ENCODE peak calls at places on chromosome 1, in five cellular contexts. C is A549, D is SK-N-SH, Y is IMR-90, V is K562. X is an unnamed sample.

GRCh38 chr1:54250670-54251069 is 50.7 kb downstream of the MRPL37 start:
- DNase-seq in C (no peak), D (no peak), Y (no peak), V (no peak), X (no peak)

GRCh38 chr1:67429011-67429527 is 1.1 kb downstream of the SERBP1 start:
- DNase-seq in C (no peak), D (peak; percentile 32), Y (no peak), V (peak; percentile 30), X (no peak)

GRCh38 chr1:58812926-58813325 is 29.1 kb upstream of the JUN start:
- DNase-seq in C (no peak), D (no peak), Y (no peak), V (no peak), X (no peak)

GRCh38 chr1:991895-992294 is 8.0 kb downstream of the HES4 start:
- DNase-seq in C (no peak), D (no peak), Y (no peak), V (no peak), X (no peak)

GRCh38 chr1:43872280-43872679 is 61.3 kb upstream of the ARTN start:
- DNase-seq in C (no peak), D (no peak), Y (no peak), V (no peak), X (no peak)

GRCh38 chr1:8495928-8496401 is 178.1 kb downstream of the SLC45A1 start:
- DNase-seq in C (peak; percentile 12), D (no peak), Y (peak; percentile 19), V (peak; percentile 21), X (no peak)

GRCh38 chr1:175154595-175155472 is 37.7 kb downstream of the KIAA0040 start:
- DNase-seq in C (peak; percentile 57), D (peak; percentile 62), Y (peak; percentile 35), V (peak; percentile 71), X (no peak)

GRCh38 chr1:147721711-147722110 is 38.7 kb downstream of the GJA5 start:
- DNase-seq in C (no peak), D (no peak), Y (no peak), V (no peak), X (no peak)

GRCh38 chr1:8409666-8410065 is 91.8 kb downstream of the SLC45A1 start:
- DNase-seq in C (no peak), D (no peak), Y (no peak), V (no peak), X (no peak)

GRCh38 chr1:81574365-81574764 is 226.4 kb upstream of the ADGRL2 start:
- DNase-seq in C (no peak), D (no peak), Y (no peak), V (no peak), X (no peak)

GRCh38 chr1:73821520-73821919 is 376.5 kb downstream of the LRRIQ3 start:
- DNase-seq in C (no peak), D (no peak), Y (no peak), V (no peak), X (no peak)

GRCh38 chr1:197811769-197812168 is 36.5 kb upstream of the DENND1B start:
- DNase-seq in C (no peak), D (no peak), Y (peak; percentile 28), V (no peak), X (no peak)

GRCh38 chr1:117535776-117536175 is 70.1 kb upstream of the TENT5C start:
- DNase-seq in C (no peak), D (no peak), Y (no peak), V (no peak), X (no peak)

GRCh38 chr1:26702680-26703038 is 6.8 kb downstream of the ARID1A start:
- DNase-seq in C (no peak), D (no peak), Y (no peak), V (no peak), X (no peak)

GRCh38 chr1:118788372-118788955 is 199.7 kb downstream of the TBX15 start:
- DNase-seq in C (no peak), D (no peak), Y (no peak), V (no peak), X (no peak)

GRCh38 chr1:118144777-118145176 is 40.3 kb downstream of the SPAG17 start:
- DNase-seq in C (no peak), D (no peak), Y (peak; percentile 1), V (no peak), X (no peak)

GRCh38 chr1:180241716-180242544 is 11.9 kb downstream of the LHX4 start:
- DNase-seq in C (no peak), D (no peak), Y (peak; percentile 31), V (peak; percentile 49), X (no peak)

DNA sequence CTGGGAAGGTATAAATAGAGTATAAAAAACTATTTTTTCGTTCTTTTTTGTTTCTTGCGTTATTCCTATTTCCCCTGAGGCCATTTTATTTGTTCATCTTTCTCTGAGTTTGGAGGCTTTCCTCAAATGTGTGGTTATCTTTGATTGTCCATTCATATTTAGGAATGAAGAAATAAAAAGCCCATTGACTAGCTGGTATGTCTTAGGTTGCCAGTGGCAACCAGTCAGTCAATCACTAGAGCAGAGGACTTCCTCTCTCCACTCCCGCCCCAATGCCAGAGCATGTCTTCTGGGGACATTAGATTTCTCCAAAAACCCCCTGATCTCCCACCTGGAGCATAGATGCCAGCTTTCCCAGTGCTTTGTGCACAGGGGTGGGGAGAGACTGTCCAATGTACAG is 20.7 kb upstream of the FOXE3 start:
- DNase-seq in C (no peak), D (no peak), Y (no peak), V (no peak), X (no peak)
- TF ChIP-seq RCOR1 in C (no peak), D (no peak), Y (no peak), V (no peak), X (no peak)

GRCh38 chr1:170535418-170535817 is 3.5 kb downstream of the GORAB start:
- DNase-seq in C (no peak), D (no peak), Y (no peak), V (no peak), X (no peak)

GRCh38 chr1:170531758-170532657 is at the start of gene GORAB:
- DNase-seq in C (peak; percentile 93), D (peak; percentile 86), Y (peak; percentile 97), V (peak; percentile 96), X (peak; percentile 82)

GRCh38 chr1:170534626-170535147 is 2.7 kb downstream of the GORAB start:
- DNase-seq in C (no peak), D (no peak), Y (no peak), V (no peak), X (no peak)

GRCh38 chr1:170530972-170531757 is 801 bp upstream of the GORAB start:
- DNase-seq in C (peak; percentile 10), D (peak; percentile 1), Y (no peak), V (no peak), X (no peak)

GRCh38 chr1:170533331-170533730 is 1.4 kb downstream of the GORAB start:
- DNase-seq in C (no peak), D (no peak), Y (peak; percentile 70), V (peak; percentile 17), X (no peak)
- TF ChIP-seq RCOR1 in C (no peak), D (no peak), Y (no peak), V (no peak), X (no peak)

GRCh38 chr1:31180338-31180737 is 59.3 kb downstream of the NKAIN1 start:
- DNase-seq in C (no peak), D (no peak), Y (no peak), V (no peak), X (no peak)

GRCh38 chr1:31181515-31182343 is 58.0 kb downstream of the NKAIN1 start:
- DNase-seq in C (peak; percentile 68), D (peak; percentile 88), Y (no peak), V (peak; percentile 82), X (no peak)

GRCh38 chr1:31183126-31183525 is 56.6 kb downstream of the NKAIN1 start:
- DNase-seq in C (no peak), D (no peak), Y (no peak), V (no peak), X (no peak)

GRCh38 chr1:31182352-31182751 is 57.3 kb downstream of the NKAIN1 start:
- DNase-seq in C (peak; percentile 82), D (peak; percentile 39), Y (peak; percentile 97), V (peak; percentile 86), X (no peak)

DNA sequence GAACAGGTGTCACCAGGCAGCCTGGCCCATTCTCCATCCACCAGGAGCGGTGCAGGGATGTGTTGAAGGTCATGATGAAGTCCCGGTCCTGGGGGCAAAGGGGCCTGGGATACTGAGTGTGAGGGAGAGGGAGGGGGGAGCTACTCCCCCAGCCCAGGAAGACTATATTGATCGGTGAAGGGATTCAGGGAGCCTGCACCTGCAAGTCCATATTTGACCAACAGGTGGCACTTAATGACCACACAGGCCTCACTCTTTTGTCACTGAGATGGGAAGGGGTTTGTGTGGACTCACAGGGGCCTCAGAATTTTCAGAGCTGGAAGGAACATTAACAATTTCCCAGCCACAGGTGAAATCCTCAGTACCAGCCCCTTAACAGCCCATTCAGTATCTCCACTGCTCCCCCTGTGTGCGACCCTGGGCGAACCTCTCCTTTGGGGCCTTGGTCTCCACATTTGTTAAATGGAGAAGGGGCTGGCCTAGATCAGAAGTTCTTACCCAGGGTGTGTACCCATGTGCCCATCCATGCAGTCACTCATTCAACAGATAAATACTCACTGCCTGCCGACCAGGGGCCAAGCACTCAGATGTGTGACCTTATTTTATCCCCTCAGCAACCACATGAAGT is 55.6 kb downstream of the NKAIN1 start:
- DNase-seq in C (peak; percentile 40), D (peak; percentile 79), Y (peak; percentile 33), V (peak; percentile 67), X (no peak)
- TF ChIP-seq RCOR1 in C (no peak), D (no peak), Y (no peak), V (no peak), X (no peak)

GRCh38 chr1:244762629-244763028 is 72.8 kb upstream of the COX20 start:
- DNase-seq in C (no peak), D (no peak), Y (no peak), V (no peak), X (no peak)

GRCh38 chr1:244773513-244773912 is 61.9 kb upstream of the COX20 start:
- DNase-seq in C (no peak), D (no peak), Y (no peak), V (no peak), X (no peak)

GRCh38 chr1:244768804-244769203 is 66.7 kb upstream of the COX20 start:
- DNase-seq in C (no peak), D (no peak), Y (no peak), V (no peak), X (no peak)

GRCh38 chr1:244768186-244768585 is 67.3 kb upstream of the COX20 start:
- DNase-seq in C (no peak), D (no peak), Y (peak; percentile 56), V (no peak), X (no peak)
- TF ChIP-seq RCOR1 in C (no peak), D (no peak), Y (no peak), V (no peak), X (no peak)

GRCh38 chr1:234962340-234962989 is 166.2 kb downstream of the TOMM20 start:
- DNase-seq in C (peak; percentile 71), D (peak; percentile 50), Y (peak; percentile 100), V (peak; percentile 67), X (peak; percentile 91)
- TF ChIP-seq RCOR1 in C (no peak), D (peak; percentile 38), Y (no peak), V (no peak), X (no peak)

X was measured in GM12878.